ENCODE peak calls at places on chromosomes 12 and 14, in seven cellular contexts. X is lower lobe of right lung; V is hepatocyte; I is PC-3; A is GM23338; R is CD8-positive, alpha-beta memory T cell; K is sigmoid colon. Z is an unnamed sample.

GRCh38 chr14:65791551-65791981 is 379.0 kb downstream of the FUT8 start:
- DNase-seq in K (no peak), A (no peak), X (no peak), V (no peak), R (peak; percentile 34), I (peak; percentile 62), Z (no peak)

GRCh38 chr12:53660064-53660463 is 15.8 kb downstream of the ATP5MC2 start:
- DNase-seq in X (no peak), A (no peak), K (no peak), I (no peak), V (no peak), R (no peak), Z (no peak)

GRCh38 chr12:59087077-59087673 is 166.9 kb upstream of the LRIG3 start:
- DNase-seq in V (peak; percentile 17), R (no peak), X (no peak), I (peak; percentile 37), K (no peak), A (no peak), Z (no peak)

GRCh38 chr12:68483592-68484373 is 126.9 kb upstream of the RAP1B start:
- DNase-seq in I (peak; percentile 55), X (no peak), R (no peak), K (no peak), A (no peak), V (no peak), Z (no peak)

GRCh38 chr12:84642201-84642600 is 270.4 kb downstream of the SLC6A15 start:
- DNase-seq in V (no peak), A (no peak), I (no peak), K (no peak), X (no peak), R (no peak), Z (no peak)

GRCh38 chr12:67772276-67773169 is 124.0 kb downstream of the DYRK2 start:
- DNase-seq in X (no peak), V (peak; percentile 57), I (no peak), K (peak; percentile 66), R (no peak), A (peak; percentile 86), Z (no peak)

GRCh38 chr12:85794551-85794950 is 41.7 kb downstream of the RASSF9 start:
- DNase-seq in I (no peak), A (no peak), X (no peak), R (no peak), K (no peak), V (no peak), Z (no peak)

GRCh38 chr12:120628919-120629318 is 11.5 kb upstream of the CABP1 start:
- DNase-seq in K (no peak), X (no peak), A (peak; percentile 72), R (no peak), I (no peak), V (peak; percentile 28), Z (peak; percentile 32)

GRCh38 chr14:24258548-24259265 is 4.3 kb downstream of the TGM1 start:
- DNase-seq in A (no peak), X (no peak), I (no peak), R (no peak), V (no peak), K (no peak), Z (no peak)

GRCh38 chr12:45583011-45583657 is 146.4 kb upstream of the ARID2 start:
- DNase-seq in X (no peak), A (no peak), R (no peak), K (no peak), V (peak; percentile 61), I (no peak), Z (no peak)

GRCh38 chr12:110577717-110578521 is 5.2 kb downstream of the PPTC7 start:
- DNase-seq in I (peak; percentile 99), R (peak; percentile 23), A (no peak), V (peak; percentile 14), K (no peak), X (no peak), Z (no peak)

GRCh38 chr14:67729072-67729561 is 27.4 kb downstream of the RDH12 start:
- DNase-seq in R (no peak), I (no peak), X (peak; percentile 57), K (no peak), A (peak; percentile 87), V (peak; percentile 58), Z (peak; percentile 66)

GRCh38 chr12:25690996-25691864 is 138.1 kb upstream of the LMNTD1 start:
- DNase-seq in V (no peak), R (no peak), A (peak; percentile 2), X (no peak), I (no peak), K (no peak), Z (no peak)

GRCh38 chr12:45989277-45989856 is 1.0 kb downstream of the SCAF11 start:
- DNase-seq in X (no peak), I (peak; percentile 58), R (no peak), K (no peak), A (peak; percentile 49), V (no peak), Z (peak; percentile 68)

GRCh38 chr14:23024612-23025075 is 10.1 kb downstream of the PSMB5 start:
- DNase-seq in X (no peak), I (no peak), R (no peak), V (no peak), K (no peak), A (no peak), Z (no peak)

GRCh38 chr14:73472182-73473114 is 14.1 kb upstream of the NUMB start:
- DNase-seq in I (peak; percentile 87), A (peak; percentile 86), V (peak; percentile 70), K (no peak), X (no peak), R (peak; percentile 53), Z (no peak)

GRCh38 chr12:27463826-27464554 is 17.5 kb downstream of the SMCO2 start:
- DNase-seq in X (peak; percentile 51), I (no peak), V (no peak), K (peak; percentile 83), R (no peak), A (peak; percentile 11), Z (no peak)

GRCh38 chr14:31937730-31938346 is 139.3 kb upstream of the ARHGAP5 start:
- DNase-seq in X (no peak), A (no peak), I (peak; percentile 94), R (no peak), V (peak; percentile 83), K (peak; percentile 67), Z (peak; percentile 59)

GRCh38 chr12:19482551-19483109 is 43.3 kb downstream of the AEBP2 start:
- DNase-seq in X (peak; percentile 52), V (peak; percentile 25), K (no peak), I (no peak), A (peak; percentile 64), R (peak; percentile 20), Z (no peak)

GRCh38 chr12:6774557-6775062 is 2.3 kb downstream of the LAG3 start:
- DNase-seq in X (no peak), V (no peak), I (no peak), K (no peak), R (peak; percentile 32), A (no peak), Z (no peak)

GRCh38 chr12:113241191-113242017 is 20.1 kb downstream of the TPCN1 start:
- DNase-seq in V (peak; percentile 78), I (peak; percentile 97), R (no peak), A (no peak), X (no peak), K (no peak), Z (peak; percentile 36)

GRCh38 chr12:30979371-30980259 is 53.1 kb downstream of the TSPAN11 start:
- DNase-seq in X (no peak), I (no peak), A (no peak), K (no peak), V (no peak), R (no peak), Z (no peak)

GRCh38 chr14:32711103-32711680 is 227.5 kb upstream of the NPAS3 start:
- DNase-seq in A (peak; percentile 78), K (no peak), R (no peak), I (peak; percentile 73), V (peak; percentile 56), X (no peak), Z (no peak)

GRCh38 chr12:116790066-116790465 is 52.0 kb downstream of the RNFT2 start:
- DNase-seq in X (no peak), K (no peak), R (no peak), I (no peak), V (no peak), A (no peak), Z (no peak)

GRCh38 chr12:50620050-50620974 is 115.5 kb downstream of the DIP2B start:
- DNase-seq in X (no peak), A (peak; percentile 46), K (no peak), V (peak; percentile 63), I (peak; percentile 88), R (no peak), Z (no peak)

GRCh38 chr14:49999826-50000214 is 106.9 kb downstream of the ARF6 start:
- DNase-seq in I (no peak), V (no peak), R (peak; percentile 17), A (no peak), X (no peak), K (no peak), Z (no peak)

GRCh38 chr12:38919191-38919590 is 13.8 kb upstream of the CPNE8 start:
- DNase-seq in A (no peak), X (no peak), V (no peak), K (no peak), I (peak; percentile 77), R (no peak), Z (no peak)

GRCh38 chr12:121784460-121784859 is 9.0 kb downstream of the RHOF start:
- DNase-seq in A (no peak), R (peak; percentile 41), K (no peak), X (no peak), I (peak; percentile 98), V (no peak), Z (no peak)

GRCh38 chr12:26274441-26275312 is 79.3 kb downstream of the SSPN start:
- DNase-seq in I (peak; percentile 100), K (peak; percentile 95), X (peak; percentile 86), A (peak; percentile 8), R (no peak), V (peak; percentile 92), Z (peak; percentile 85)

GRCh38 chr12:52643233-52644077 is 8.6 kb downstream of the KRT2 start:
- DNase-seq in V (no peak), R (no peak), K (no peak), X (no peak), I (no peak), A (no peak), Z (no peak)
- H3K27me3 ChIP-seq in V (peaks cover 22% of the 10 kb centered on the region), R (no peaks in the 10 kb centered on the region), K (peaks cover 10% of the 10 kb centered on the region), X (peaks cover 8% of the 10 kb centered on the region), I (peaks cover 57% of the 10 kb centered on the region), A (no peaks in the 10 kb centered on the region), Z (peaks cover 21% of the 10 kb centered on the region)

DNA sequence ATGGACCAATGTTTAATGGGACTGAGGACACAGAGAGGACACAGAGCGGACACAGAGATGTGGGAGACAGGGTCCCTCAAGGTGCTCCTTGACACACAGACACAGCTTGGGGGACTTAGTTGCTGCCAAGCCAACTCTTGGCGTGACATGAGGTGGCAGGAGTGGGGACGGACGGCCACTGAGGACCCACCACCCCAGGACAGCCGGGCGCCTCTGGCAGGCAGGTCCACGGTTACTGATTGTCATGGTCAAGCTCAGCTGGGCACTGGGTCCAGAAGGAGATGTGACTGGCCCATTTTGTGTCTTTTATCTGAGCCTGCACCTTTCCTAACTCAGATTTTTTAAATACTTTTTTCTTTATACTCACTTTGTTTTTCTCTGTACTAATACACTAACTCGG is 15.7 kb upstream of the PWP1 start:
- DNase-seq in I (no peak), A (no peak), R (no peak), V (no peak), X (no peak), K (no peak), Z (no peak)
- H3K27me3 ChIP-seq in I (peaks cover 23% of the 10 kb centered on the region), A (no peaks in the 10 kb centered on the region), R (no peaks in the 10 kb centered on the region), V (peaks cover 7% of the 10 kb centered on the region), X (peaks cover 17% of the 10 kb centered on the region), K (peaks cover 28% of the 10 kb centered on the region), Z (no peaks in the 10 kb centered on the region)

GRCh38 chr14:54220697-54221431 is 175.9 kb upstream of the CDKN3 start:
- DNase-seq in A (no peak), R (no peak), I (no peak), X (no peak), V (no peak), K (no peak), Z (no peak)
- H3K27me3 ChIP-seq in A (peaks cover 58% of the 10 kb centered on the region), R (peaks cover 8% of the 10 kb centered on the region), I (no peaks in the 10 kb centered on the region), X (peaks cover 27% of the 10 kb centered on the region), V (peaks cover 4% of the 10 kb centered on the region), K (peaks cover 21% of the 10 kb centered on the region), Z (peaks cover 3% of the 10 kb centered on the region)

GRCh38 chr12:65025070-65025469 is 96.0 kb downstream of the WIF1 start:
- DNase-seq in I (no peak), X (no peak), R (no peak), K (no peak), A (no peak), V (no peak), Z (no peak)
- H3K27me3 ChIP-seq in I (peaks cover 14% of the 10 kb centered on the region), X (no peaks in the 10 kb centered on the region), R (no peaks in the 10 kb centered on the region), K (no peaks in the 10 kb centered on the region), A (no peaks in the 10 kb centered on the region), V (no peaks in the 10 kb centered on the region), Z (peaks cover 3% of the 10 kb centered on the region)

Z was measured in stomach.